ENCODE peak calls at places on chromosome 5, in ten cellular contexts. A is SJCRH30; H is CD8-positive, alpha-beta T cell; J is mammary epithelial cell; F is CD8-positive, alpha-beta memory T cell; R is naive thymus-derived CD4-positive, alpha-beta T cell; O is uterus; Y is WERI-Rb-1; U is GM12878; W is PC-9. B is an unnamed sample. For H3K27me3, the result is how much of the 10 kb centered on the place peaks cover.

GRCh38 chr5:159208508-159209437 is 580 bp downstream of the RNF145 start:
- DNase-seq in A (peak), H (no peak), J (no peak), F (peak), R (no peak), O (peak), Y (peak), U (no peak), W (peak), B (peak)

GRCh38 chr5:96871686-96872085 is 4.6 kb upstream of the ERAP2 start:
- DNase-seq in A (no peak), H (no peak), J (no peak), F (no peak), R (no peak), O (no peak), Y (no peak), U (no peak), W (no peak), B (no peak)

GRCh38 chr5:633521-633955 is 21.4 kb downstream of the CEP72 start:
- DNase-seq in A (no peak), H (no peak), J (no peak), F (no peak), R (no peak), O (no peak), Y (peak), U (no peak), W (no peak), B (no peak)

GRCh38 chr5:128378196-128378595 is 159.8 kb downstream of the FBN2 start:
- DNase-seq in A (no peak), H (no peak), J (peak), F (no peak), R (no peak), O (no peak), Y (no peak), U (no peak), W (no peak), B (no peak)

GRCh38 chr5:74895906-74896305 is 29.7 kb upstream of the FAM169A start:
- DNase-seq in A (peak), H (no peak), J (peak), F (no peak), R (no peak), O (no peak), Y (no peak), U (no peak), W (no peak), B (no peak)

GRCh38 chr5:179530069-179530998 is 20.0 kb upstream of the RUFY1 start:
- DNase-seq in A (no peak), H (peak), J (no peak), F (peak), R (peak), O (peak), Y (no peak), U (no peak), W (no peak), B (peak)

GRCh38 chr5:146302428-146302827 is 36.2 kb upstream of the POU4F3 start:
- DNase-seq in A (no peak), H (no peak), J (no peak), F (no peak), R (no peak), O (no peak), Y (no peak), U (no peak), W (no peak), B (no peak)

GRCh38 chr5:150596313-150596712 is 44.1 kb upstream of the SYNPO start:
- DNase-seq in A (no peak), H (no peak), J (no peak), F (no peak), R (no peak), O (no peak), Y (no peak), U (no peak), W (no peak), B (no peak)

GRCh38 chr5:171295299-171295698 is 13.7 kb upstream of the TLX3 start:
- DNase-seq in A (no peak), H (no peak), J (no peak), F (no peak), R (no peak), O (no peak), Y (no peak), U (no peak), W (no peak), B (no peak)

GRCh38 chr5:57778528-57779175 is 296.0 kb upstream of the ACTBL2 start:
- DNase-seq in A (no peak), H (no peak), J (no peak), F (no peak), R (no peak), O (no peak), Y (no peak), U (no peak), W (no peak), B (no peak)

GRCh38 chr5:1387059-1387755 is 42.3 kb upstream of the CLPTM1L start:
- DNase-seq in A (no peak), H (no peak), J (no peak), F (no peak), R (no peak), O (no peak), Y (no peak), U (no peak), W (no peak), B (no peak)

GRCh38 chr5:178261666-178262600 is 29.3 kb upstream of the PHYKPL start:
- DNase-seq in A (no peak), H (no peak), J (no peak), F (no peak), R (no peak), O (no peak), Y (no peak), U (no peak), W (no peak), B (no peak)

GRCh38 chr5:147223343-147223742 is 11.5 kb upstream of the STK32A start:
- DNase-seq in A (no peak), H (no peak), J (no peak), F (no peak), R (no peak), O (no peak), Y (no peak), U (no peak), W (no peak), B (no peak)

GRCh38 chr5:170265527-170265926 is 32.0 kb downstream of the LCP2 start:
- DNase-seq in A (no peak), H (no peak), J (no peak), F (no peak), R (no peak), O (peak), Y (no peak), U (no peak), W (no peak), B (no peak)

GRCh38 chr5:76808142-76808691 is 10.6 kb upstream of the F2RL1 start:
- DNase-seq in A (peak), H (no peak), J (no peak), F (no peak), R (no peak), O (no peak), Y (no peak), U (no peak), W (no peak), B (no peak)

GRCh38 chr5:173917788-173918786 is 29.9 kb downstream of the CPEB4 start:
- DNase-seq in A (peak), H (peak), J (peak), F (peak), R (peak), O (peak), Y (peak), U (peak), W (peak), B (peak)

GRCh38 chr5:149913449-149914419 is 30.9 kb downstream of the PDE6A start:
- DNase-seq in A (no peak), H (no peak), J (no peak), F (no peak), R (no peak), O (no peak), Y (no peak), U (no peak), W (no peak), B (peak)

GRCh38 chr5:64341340-64341739 is 164.5 kb upstream of the RGS7BP start:
- DNase-seq in A (no peak), H (no peak), J (no peak), F (no peak), R (no peak), O (no peak), Y (no peak), U (no peak), W (no peak), B (no peak)

GRCh38 chr5:57334475-57334874 is 148.1 kb downstream of the ACTBL2 start:
- DNase-seq in A (no peak), H (no peak), J (no peak), F (no peak), R (no peak), O (no peak), Y (no peak), U (no peak), W (no peak), B (no peak)

GRCh38 chr5:78811121-78811832 is 162.7 kb upstream of the LHFPL2 start:
- DNase-seq in A (no peak), H (no peak), J (no peak), F (no peak), R (no peak), O (no peak), Y (no peak), U (no peak), W (no peak), B (no peak)

GRCh38 chr5:76175821-76176403 is 92.7 kb downstream of the SV2C start:
- DNase-seq in A (no peak), H (no peak), J (no peak), F (no peak), R (no peak), O (no peak), Y (peak), U (peak), W (no peak), B (peak)

GRCh38 chr5:121746763-121747162 is 104.9 kb upstream of the FTMT start:
- DNase-seq in A (no peak), H (no peak), J (no peak), F (no peak), R (no peak), O (no peak), Y (no peak), U (no peak), W (no peak), B (no peak)

GRCh38 chr5:83035373-83036170 is 41.6 kb downstream of the TMEM167A start:
- DNase-seq in A (peak), H (no peak), J (no peak), F (no peak), R (no peak), O (no peak), Y (no peak), U (no peak), W (no peak), B (no peak)

GRCh38 chr5:115575167-115576070 is 26.9 kb downstream of the TICAM2 start:
- DNase-seq in A (no peak), H (no peak), J (peak), F (no peak), R (no peak), O (no peak), Y (no peak), U (no peak), W (no peak), B (peak)

GRCh38 chr5:134249469-134250379 is 23.9 kb upstream of the PPP2CA start:
- DNase-seq in A (no peak), H (no peak), J (no peak), F (no peak), R (no peak), O (peak), Y (no peak), U (no peak), W (peak), B (no peak)

GRCh38 chr5:120538644-120539043 is 74.5 kb downstream of the PRR16 start:
- DNase-seq in A (no peak), H (no peak), J (peak), F (no peak), R (no peak), O (no peak), Y (no peak), U (no peak), W (no peak), B (no peak)

GRCh38 chr5:103522586-103522985 is 40.0 kb downstream of the NUDT12 start:
- DNase-seq in A (no peak), H (no peak), J (no peak), F (no peak), R (no peak), O (no peak), Y (no peak), U (no peak), W (no peak), B (no peak)

GRCh38 chr5:59458321-59458720 is 435.2 kb downstream of the PDE4D start:
- DNase-seq in A (no peak), H (no peak), J (no peak), F (no peak), R (no peak), O (no peak), Y (no peak), U (no peak), W (no peak), B (no peak)

GRCh38 chr5:72107874-72108199 is 562 bp downstream of the MAP1B start:
- DNase-seq in A (peak), H (no peak), J (peak), F (no peak), R (no peak), O (peak), Y (peak), U (no peak), W (peak), B (peak)

GRCh38 chr5:92401492-92401891 is 1018.4 kb upstream of the ARRDC3 start:
- DNase-seq in A (no peak), H (no peak), J (peak), F (no peak), R (no peak), O (no peak), Y (no peak), U (no peak), W (no peak), B (peak)

DNA sequence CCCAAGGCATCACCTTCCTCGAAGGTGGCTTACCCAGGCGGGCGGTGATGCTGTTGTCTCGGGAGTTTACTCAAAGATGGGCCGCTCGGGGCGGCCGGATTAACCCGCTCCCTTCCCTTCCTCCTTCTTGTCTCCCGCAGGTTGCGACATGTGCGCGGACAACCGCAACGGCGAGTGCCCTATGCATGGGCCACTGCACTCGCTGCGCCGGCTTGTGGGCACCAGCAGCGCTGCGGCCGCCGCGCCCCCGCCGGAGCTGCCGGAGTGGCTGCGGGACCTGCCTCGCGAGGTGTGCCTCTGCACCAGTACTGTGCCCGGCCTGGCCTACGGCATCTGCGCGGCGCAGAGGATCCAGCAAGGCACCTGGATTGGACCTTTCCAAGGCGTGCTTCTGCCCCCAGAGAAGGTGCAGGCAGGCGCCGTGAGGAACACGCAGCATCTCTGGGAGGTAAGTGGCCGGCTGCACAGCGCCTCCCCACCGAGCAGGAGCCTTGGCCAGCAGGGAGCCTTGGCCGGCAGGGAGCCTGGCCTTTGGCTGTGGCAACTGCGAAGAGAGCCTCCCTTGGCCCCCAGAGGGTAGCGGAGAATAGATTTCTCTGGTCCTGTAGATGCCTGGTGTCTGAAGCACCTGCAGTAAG is 10.6 kb downstream of the PRDM6 start:
- DNase-seq in A (no peak), H (no peak), J (no peak), F (no peak), R (no peak), O (no peak), Y (peak), U (no peak), W (no peak), B (no peak)
- H3K27me3 ChIP-seq in A (under half), H (under half), J (under half), F (under half), R (under half), O (under half), Y (under half), U (under half), W (under half), B (under half)

GRCh38 chr5:73447234-73448071 is 1.1 kb downstream of the FOXD1 start:
- DNase-seq in A (peak), H (no peak), J (peak), F (peak), R (peak), O (peak), Y (peak), U (no peak), W (peak), B (no peak)

GRCh38 chr5:73450041-73450598 is 1.5 kb upstream of the FOXD1 start:
- DNase-seq in A (no peak), H (no peak), J (no peak), F (no peak), R (no peak), O (no peak), Y (no peak), U (no peak), W (no peak), B (no peak)

GRCh38 chr5:73446631-73447233 is 1.8 kb downstream of the FOXD1 start:
- DNase-seq in A (peak), H (no peak), J (no peak), F (no peak), R (peak), O (no peak), Y (peak), U (no peak), W (no peak), B (no peak)

GRCh38 chr5:73448072-73448432 is 525 bp downstream of the FOXD1 start:
- DNase-seq in A (peak), H (no peak), J (peak), F (no peak), R (peak), O (peak), Y (peak), U (no peak), W (no peak), B (no peak)

DNA sequence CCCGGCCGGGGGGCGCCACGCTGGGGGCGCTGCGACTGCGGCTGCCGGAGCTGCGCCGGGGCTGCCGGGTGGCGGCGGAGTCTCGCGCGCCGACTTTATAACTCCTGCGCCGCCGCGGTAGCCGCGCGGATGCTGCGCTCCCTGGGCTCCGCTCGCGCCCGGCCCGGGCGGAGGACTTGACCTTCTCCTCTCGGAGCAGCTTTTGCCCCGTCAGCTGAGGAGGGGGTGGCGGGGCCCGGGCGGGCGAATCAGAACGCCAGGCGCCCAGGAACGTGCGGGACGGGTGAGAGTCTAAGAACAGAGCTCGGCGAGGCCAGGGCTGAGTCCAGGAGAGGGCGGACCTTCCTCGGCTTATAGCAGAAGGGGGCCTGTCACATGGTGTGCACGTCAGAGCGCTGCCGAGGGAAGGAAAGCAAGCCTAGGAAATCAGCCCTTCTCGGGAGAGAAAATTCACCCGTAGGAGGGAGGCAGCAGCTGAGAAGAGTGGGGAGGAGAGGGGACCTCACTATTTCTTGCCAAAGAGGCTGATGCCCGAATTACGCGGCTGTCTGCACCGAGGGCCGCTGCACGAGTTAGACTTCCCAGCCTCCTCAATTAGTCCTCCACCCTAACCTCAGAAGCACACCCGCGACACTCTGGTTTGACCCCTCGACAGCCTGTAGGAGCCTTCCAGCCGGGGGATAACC is at the start of gene FOXD1:
- DNase-seq in A (peak), H (no peak), J (peak), F (peak), R (peak), O (peak), Y (peak), U (no peak), W (no peak), B (peak)
- H3K27me3 ChIP-seq in A (under half), H (half or more), J (under half), F (half or more), R (half or more), O (half or more), Y (under half), U (under half), W (under half), B (under half)

GRCh38 chr5:32503261-32503660 is 58.7 kb upstream of the ZFR start:
- DNase-seq in A (peak), H (no peak), J (no peak), F (no peak), R (no peak), O (no peak), Y (no peak), U (no peak), W (no peak), B (no peak)

GRCh38 chr5:32500206-32500605 is 55.7 kb upstream of the ZFR start:
- DNase-seq in A (no peak), H (no peak), J (no peak), F (no peak), R (no peak), O (no peak), Y (no peak), U (no peak), W (no peak), B (no peak)

GRCh38 chr5:32501071-32501470 is 56.5 kb upstream of the ZFR start:
- DNase-seq in A (no peak), H (no peak), J (no peak), F (no peak), R (no peak), O (no peak), Y (no peak), U (no peak), W (no peak), B (no peak)

GRCh38 chr5:32499261-32499660 is 54.7 kb upstream of the ZFR start:
- DNase-seq in A (no peak), H (no peak), J (no peak), F (no peak), R (no peak), O (no peak), Y (no peak), U (no peak), W (no peak), B (no peak)

DNA sequence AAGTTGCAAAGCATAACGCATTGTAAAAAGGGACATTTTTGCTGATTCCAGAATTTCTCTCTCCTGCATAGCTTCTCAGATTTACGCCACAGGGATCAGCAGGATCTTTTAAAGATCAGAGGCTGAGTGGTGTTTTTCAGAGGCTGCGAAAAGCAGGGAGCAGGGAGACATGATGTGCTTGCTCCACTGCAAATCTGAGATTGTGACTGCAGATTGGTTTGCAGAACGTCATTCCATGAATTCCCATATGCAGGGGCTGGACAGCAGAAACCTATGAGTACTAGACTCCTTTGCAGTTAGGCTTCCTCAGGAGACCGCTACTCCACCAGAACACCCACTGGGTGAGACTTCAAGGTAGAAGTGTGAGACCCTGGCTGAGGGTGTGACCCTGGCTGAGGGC is 57.1 kb upstream of the ZFR start:
- DNase-seq in A (no peak), H (no peak), J (no peak), F (no peak), R (no peak), O (no peak), Y (no peak), U (no peak), W (no peak), B (no peak)
- H3K27me3 ChIP-seq in A (under half), H (under half), J (under half), F (under half), R (under half), O (under half), Y (half or more), U (under half), W (half or more), B (under half)

GRCh38 chr5:93601053-93601429 is 18.0 kb downstream of the NR2F1 start:
- DNase-seq in A (no peak), H (no peak), J (no peak), F (no peak), R (no peak), O (no peak), Y (no peak), U (no peak), W (no peak), B (no peak)

GRCh38 chr5:93600409-93601052 is 17.5 kb downstream of the NR2F1 start:
- DNase-seq in A (no peak), H (no peak), J (no peak), F (no peak), R (no peak), O (no peak), Y (no peak), U (no peak), W (no peak), B (no peak)

GRCh38 chr5:93602261-93603149 is 19.5 kb downstream of the NR2F1 start:
- DNase-seq in A (no peak), H (no peak), J (no peak), F (no peak), R (no peak), O (no peak), Y (peak), U (no peak), W (no peak), B (no peak)

GRCh38 chr5:93603191-93603590 is 20.2 kb downstream of the NR2F1 start:
- DNase-seq in A (no peak), H (no peak), J (no peak), F (no peak), R (no peak), O (no peak), Y (no peak), U (no peak), W (no peak), B (no peak)

GRCh38 chr5:93601433-93602175 is 18.6 kb downstream of the NR2F1 start:
- DNase-seq in A (no peak), H (no peak), J (no peak), F (no peak), R (no peak), O (no peak), Y (peak), U (no peak), W (no peak), B (no peak)
- H3K27me3 ChIP-seq in A (under half), H (half or more), J (under half), F (half or more), R (under half), O (under half), Y (under half), U (under half), W (under half), B (under half)